ENCODE peak calls at places on chromosome 17, in nine cellular contexts. R is lung; C is left ventricle myocardium inferior; V is RWPE1; G is CD8-positive, alpha-beta T cell; U is tibial artery; A is colonic mucosa; X is transverse colon; T is testis. O is an unnamed sample.

GRCh38 chr17:40605301-40605700 is 40.0 kb upstream of the CCR7 start:
- DNase-seq in A (no peak), U (no peak), T (no peak), X (no peak), R (no peak), C (no peak), V (no peak), G (no peak), O (no peak)

GRCh38 chr17:15890279-15890892 is 54.5 kb upstream of the ADORA2B start:
- DNase-seq in U (no peak), X (no peak), A (no peak), V (no peak), C (no peak), G (no peak), T (no peak), R (no peak), O (no peak)

GRCh38 chr17:5562661-5563360 is 21.5 kb downstream of the NLRP1 start:
- DNase-seq in G (no peak), U (no peak), A (no peak), C (no peak), V (no peak), R (no peak), X (no peak), T (no peak), O (no peak)

GRCh38 chr17:41082565-41083136 is 1.3 kb upstream of the KRTAP4-7 start:
- DNase-seq in R (no peak), T (no peak), G (no peak), C (no peak), U (no peak), A (no peak), V (peak; percentile 30), X (no peak), O (no peak)

GRCh38 chr17:69539781-69540319 is 125.4 kb downstream of the MAP2K6 start:
- DNase-seq in C (no peak), U (no peak), V (peak; percentile 63), X (no peak), G (no peak), A (peak; percentile 39), R (no peak), T (no peak), O (no peak)

GRCh38 chr17:28849281-28849680 is 5.5 kb upstream of the ERAL1 start:
- DNase-seq in A (no peak), C (no peak), G (no peak), R (no peak), X (no peak), U (no peak), V (no peak), T (no peak), O (no peak)

GRCh38 chr17:79306688-79307323 is 232.2 kb downstream of the ENGASE start:
- DNase-seq in G (no peak), C (peak; percentile 37), R (no peak), X (no peak), T (peak; percentile 21), U (no peak), V (no peak), A (no peak), O (peak; percentile 87)

GRCh38 chr17:35079547-35079946 is 16.0 kb upstream of the RFFL start:
- DNase-seq in C (no peak), G (no peak), A (no peak), X (no peak), T (no peak), R (no peak), V (peak; percentile 58), U (no peak), O (no peak)

GRCh38 chr17:39845052-39845976 is 18.8 kb downstream of the IKZF3 start:
- DNase-seq in X (no peak), R (no peak), G (no peak), T (no peak), V (no peak), A (no peak), C (no peak), U (no peak), O (no peak)

GRCh38 chr17:78332530-78332929 is 27.3 kb downstream of the SOCS3 start:
- DNase-seq in X (no peak), V (no peak), U (no peak), C (no peak), R (no peak), G (no peak), T (no peak), A (no peak), O (no peak)

GRCh38 chr17:4733073-4733531 is 1.9 kb downstream of the MED11 start:
- DNase-seq in R (no peak), X (no peak), T (peak; percentile 30), V (no peak), U (peak; percentile 60), C (no peak), A (no peak), G (no peak), O (no peak)

GRCh38 chr17:45310380-45311324 is 6.2 kb downstream of the MAP3K14 start:
- DNase-seq in V (no peak), G (no peak), A (peak; percentile 88), U (no peak), T (peak; percentile 59), X (peak; percentile 84), C (peak; percentile 51), R (no peak), O (peak; percentile 91)

GRCh38 chr17:44187131-44187899 is 543 bp downstream of the TMUB2 start:
- DNase-seq in V (peak; percentile 75), R (no peak), T (no peak), X (no peak), G (no peak), A (no peak), C (no peak), U (no peak), O (no peak)

GRCh38 chr17:4833941-4834501 is 881 bp downstream of the MINK1 start:
- DNase-seq in U (peak; percentile 32), C (no peak), R (no peak), V (no peak), A (peak; percentile 60), X (peak; percentile 47), G (no peak), T (peak; percentile 60), O (peak; percentile 17)

GRCh38 chr17:51263001-51263400 is 2.7 kb downstream of the UTP18 start:
- DNase-seq in X (no peak), A (no peak), C (no peak), R (no peak), T (no peak), G (no peak), V (no peak), U (no peak), O (no peak)

GRCh38 chr17:14725729-14726128 is 424.8 kb downstream of the HS3ST3B1 start:
- DNase-seq in U (no peak), X (no peak), T (no peak), V (no peak), R (no peak), A (no peak), G (no peak), C (no peak), O (no peak)

GRCh38 chr17:71142333-71142732 is 973.0 kb downstream of the KCNJ2 start:
- DNase-seq in A (no peak), T (no peak), R (no peak), V (no peak), G (no peak), C (no peak), U (no peak), X (no peak), O (no peak)

GRCh38 chr17:17156107-17156506 is 50.0 kb downstream of the PLD6 start:
- DNase-seq in V (peak; percentile 71), T (no peak), R (no peak), A (no peak), C (no peak), G (no peak), U (no peak), X (no peak), O (no peak)

GRCh38 chr17:17785407-17785806 is 51.4 kb downstream of the SREBF1 start:
- DNase-seq in A (no peak), T (no peak), U (no peak), X (no peak), C (no peak), G (no peak), V (no peak), R (no peak), O (peak; percentile 64)

GRCh38 chr17:76550712-76551615 is 11.1 kb downstream of the PRCD start:
- DNase-seq in C (no peak), R (peak; percentile 51), G (no peak), A (no peak), V (no peak), X (no peak), T (no peak), U (no peak), O (no peak)

GRCh38 chr17:50196826-50197225 is 4.6 kb downstream of the COL1A1 start:
- DNase-seq in C (no peak), V (no peak), X (no peak), U (peak; percentile 66), R (no peak), G (no peak), T (no peak), A (no peak), O (no peak)

GRCh38 chr17:57955183-57955952 is at the start of gene CUEDC1:
- DNase-seq in A (peak; percentile 78), R (peak; percentile 81), C (peak; percentile 87), U (peak; percentile 68), X (peak; percentile 82), G (peak; percentile 29), T (peak; percentile 68), V (peak; percentile 71), O (peak; percentile 85)

DNA sequence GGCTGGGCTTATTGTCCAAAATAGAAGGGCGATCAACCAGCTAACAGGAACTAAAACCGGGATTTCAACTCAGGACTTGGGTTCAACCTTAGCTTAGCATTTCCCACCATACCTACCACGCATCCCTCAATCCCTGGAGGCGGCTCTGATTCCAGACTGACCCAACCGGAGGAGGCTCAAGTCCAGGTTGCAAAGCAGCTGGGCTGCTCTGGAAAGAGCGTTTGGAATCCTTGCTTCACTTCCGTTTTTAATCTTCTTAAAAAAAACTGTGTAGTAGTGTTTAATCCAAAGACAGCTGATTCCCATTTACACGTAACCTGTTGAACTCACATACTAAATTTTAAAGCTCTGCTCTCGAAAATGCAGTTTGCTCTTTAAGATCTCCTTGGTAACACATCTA is 50.0 kb downstream of the NXN start:
- DNase-seq in C (no peak), A (no peak), T (no peak), R (no peak), U (no peak), X (no peak), G (no peak), V (no peak), O (no peak)
- H3K27ac ChIP-seq in C (no peak overlapping the region), A (no peak overlapping the region), T (no peak overlapping the region), R (no peak overlapping the region), U (no peak overlapping the region), X (peak overlapping the region; percentile 30), G (no peak overlapping the region), V (peak overlapping the region; percentile 100), O (no peak overlapping the region)

GRCh38 chr17:73522107-73522506 is 122.1 kb downstream of the SDK2 start:
- DNase-seq in X (no peak), U (no peak), G (no peak), C (no peak), R (no peak), V (no peak), T (no peak), A (no peak), O (no peak)
- H3K27ac ChIP-seq in X (no peak overlapping the region), U (no peak overlapping the region), G (no peak overlapping the region), C (no peak overlapping the region), R (no peak overlapping the region), V (no peak overlapping the region), T (no peak overlapping the region), A (no peak overlapping the region), O (no peak overlapping the region)

GRCh38 chr17:42288078-42288984 is at the start of gene STAT5A:
- DNase-seq in X (peak; percentile 92), A (peak; percentile 86), V (peak; percentile 65), U (peak; percentile 94), T (peak; percentile 91), G (peak; percentile 63), R (peak; percentile 86), C (peak; percentile 92), O (peak; percentile 90)
- H3K27ac ChIP-seq in X (peak within 1 kb of the TSS; percentile 88), A (peak within 1 kb of the TSS; percentile 79), V (peak within 1 kb of the TSS; percentile 53), U (peak within 1 kb of the TSS; percentile 94), T (peak within 1 kb of the TSS; percentile 91), G (peak within 1 kb of the TSS; percentile 87), R (peak within 1 kb of the TSS; percentile 90), C (peak within 1 kb of the TSS; percentile 89), O (peak within 1 kb of the TSS; percentile 62)

GRCh38 chr17:19706791-19707727 is 9.3 kb downstream of the SLC47A2 start:
- DNase-seq in V (peak; percentile 88), A (peak; percentile 9), R (no peak), U (no peak), C (no peak), G (no peak), T (peak; percentile 10), X (no peak), O (no peak)
- H3K27ac ChIP-seq in V (peak overlapping the region; percentile 96), A (no peak overlapping the region), R (no peak overlapping the region), U (no peak overlapping the region), C (no peak overlapping the region), G (no peak overlapping the region), T (no peak overlapping the region), X (no peak overlapping the region), O (no peak overlapping the region)